ENCODE peak calls at places on chromosome 4, in five cellular contexts. F is breast epithelium, M is bronchial epithelial cell, L is GM18507, Y is tibial nerve. K is an unnamed sample.

GRCh38 chr4:187826725-187827124 is 168.8 kb upstream of the ZFP42 start:
- DNase-seq in F (no peak), M (no peak), L (no peak), Y (no peak), K (no peak)

GRCh38 chr4:138522366-138522765 is 280.2 kb upstream of the SLC7A11 start:
- DNase-seq in F (no peak), M (peak; percentile 51), L (no peak), Y (no peak), K (no peak)

GRCh38 chr4:186934255-186934654 is 210.6 kb upstream of the FAT1 start:
- DNase-seq in F (no peak), M (no peak), L (no peak), Y (no peak), K (no peak)

GRCh38 chr4:35105486-35105885 is 1138.8 kb downstream of the ARAP2 start:
- DNase-seq in F (no peak), M (peak; percentile 24), L (no peak), Y (no peak), K (no peak)

GRCh38 chr4:8726344-8726851 is 133.8 kb downstream of the CPZ start:
- DNase-seq in F (peak; percentile 30), M (no peak), L (no peak), Y (peak; percentile 6), K (no peak)

GRCh38 chr4:1373892-1374705 is 27.1 kb downstream of the UVSSA start:
- DNase-seq in F (peak; percentile 46), M (no peak), L (no peak), Y (no peak), K (peak; percentile 11)

GRCh38 chr4:7134737-7135388 is 57.5 kb upstream of the SORCS2 start:
- DNase-seq in F (no peak), M (no peak), L (no peak), Y (peak; percentile 68), K (peak; percentile 55)

GRCh38 chr4:80295331-80295730 is 28.9 kb downstream of the FGF5 start:
- DNase-seq in F (no peak), M (no peak), L (no peak), Y (no peak), K (no peak)

GRCh38 chr4:61162116-61162515 is 38.0 kb upstream of the ADGRL3 start:
- DNase-seq in F (no peak), M (peak; percentile 16), L (no peak), Y (no peak), K (no peak)

GRCh38 chr4:111814961-111815360 is 330.3 kb upstream of the FAM241A start:
- DNase-seq in F (no peak), M (no peak), L (no peak), Y (no peak), K (no peak)

GRCh38 chr4:155207534-155208257 is 740 bp upstream of the NPY2R start:
- DNase-seq in F (no peak), M (no peak), L (no peak), Y (no peak), K (no peak)

GRCh38 chr4:47071863-47072441 is 40.6 kb downstream of the GABRB1 start:
- DNase-seq in F (no peak), M (peak; percentile 83), L (no peak), Y (no peak), K (no peak)

GRCh38 chr4:19947349-19947748 is 304.4 kb upstream of the SLIT2 start:
- DNase-seq in F (no peak), M (no peak), L (no peak), Y (no peak), K (no peak)

GRCh38 chr4:1870328-1870577 is 940 bp upstream of the NSD2 start:
- DNase-seq in F (peak; percentile 90), M (peak; percentile 70), L (no peak), Y (peak; percentile 66), K (peak; percentile 89)

GRCh38 chr4:122764071-122764807 is 31.7 kb downstream of the BBS12 start:
- DNase-seq in F (no peak), M (peak; percentile 29), L (no peak), Y (no peak), K (no peak)

GRCh38 chr4:1055721-1056590 is 44.5 kb downstream of the FGFRL1 start:
- DNase-seq in F (peak; percentile 51), M (no peak), L (peak; percentile 36), Y (no peak), K (no peak)

GRCh38 chr4:32022071-32022470 is 1301.9 kb downstream of the PCDH7 start:
- DNase-seq in F (no peak), M (peak; percentile 44), L (no peak), Y (no peak), K (no peak)

GRCh38 chr4:151004222-151004621 is 10.9 kb downstream of the LRBA start:
- DNase-seq in F (no peak), M (peak; percentile 95), L (no peak), Y (no peak), K (no peak)

GRCh38 chr4:80989921-80990544 is 40.5 kb upstream of the BMP3 start:
- DNase-seq in F (no peak), M (peak; percentile 65), L (peak; percentile 1), Y (no peak), K (no peak)

GRCh38 chr4:152265149-152265621 is 270.7 kb downstream of the FBXW7 start:
- DNase-seq in F (no peak), M (peak; percentile 99), L (no peak), Y (no peak), K (no peak)

GRCh38 chr4:6875431-6875831 is 34.2 kb upstream of the TBC1D14 start:
- DNase-seq in F (no peak), M (no peak), L (no peak), Y (no peak), K (peak; percentile 36)

GRCh38 chr4:153467154-153467896 is 1.2 kb downstream of the TMEM131L start:
- DNase-seq in F (peak; percentile 65), M (peak; percentile 55), L (peak; percentile 70), Y (no peak), K (peak; percentile 36)

GRCh38 chr4:134958862-134959261 is 757.3 kb upstream of the PABPC4L start:
- DNase-seq in F (no peak), M (no peak), L (no peak), Y (no peak), K (no peak)

GRCh38 chr4:136025540-136025939 is 1506.8 kb downstream of the PCDH18 start:
- DNase-seq in F (no peak), M (no peak), L (no peak), Y (no peak), K (no peak)

GRCh38 chr4:7390366-7390765 is 44.4 kb downstream of the PSAPL1 start:
- DNase-seq in F (peak; percentile 28), M (no peak), L (no peak), Y (no peak), K (no peak)

GRCh38 chr4:185817403-185817818 is 5.4 kb upstream of the SORBS2 start:
- DNase-seq in F (peak; percentile 79), M (peak; percentile 15), L (no peak), Y (no peak), K (peak; percentile 66)

GRCh38 chr4:69999420-69999819 is 3.7 kb downstream of the STATH start:
- DNase-seq in F (no peak), M (peak; percentile 63), L (no peak), Y (no peak), K (no peak)

GRCh38 chr4:111630705-111631104 is 514.5 kb upstream of the FAM241A start:
- DNase-seq in F (no peak), M (peak; percentile 39), L (no peak), Y (no peak), K (no peak)

K was measured in left ventricle myocardium inferior.